ENCODE peak calls at places on chromosomes 7 and 10, in six cellular contexts. B is bronchial epithelial cell, R is dorsolateral prefrontal cortex, E is AG09319, W is cardiac fibroblast, T is AG09309. F is an unnamed sample.

GRCh38 chr10:105981679-105982078 is 1182.8 kb downstream of the SORCS1 start:
- DNase-seq in B (no peak), E (no peak), W (no peak), R (no peak), T (no peak), F (no peak)

GRCh38 chr7:147492621-147493020 is 1097.9 kb upstream of the C7orf33 start:
- DNase-seq in W (peak; percentile 45), E (no peak), T (peak; percentile 46), B (no peak), R (no peak), F (peak; percentile 60)

GRCh38 chr10:58512470-58513188 is at the start of gene BICC1:
- DNase-seq in E (no peak), W (no peak), R (peak; percentile 39), B (peak; percentile 23), T (no peak), F (peak; percentile 39)

GRCh38 chr7:43511029-43511428 is 71.9 kb upstream of the STK17A start:
- DNase-seq in T (no peak), W (peak; percentile 13), B (no peak), E (no peak), R (no peak), F (peak; percentile 14)

GRCh38 chr7:18013936-18014335 is 13.7 kb downstream of the PRPS1L1 start:
- DNase-seq in B (peak; percentile 21), T (no peak), R (no peak), W (peak; percentile 54), E (no peak), F (peak; percentile 17)

GRCh38 chr7:74371381-74372059 is 82.2 kb upstream of the GTF2IRD1 start:
- DNase-seq in T (no peak), B (peak; percentile 41), W (no peak), E (no peak), R (no peak), F (peak; percentile 34)

GRCh38 chr10:96321822-96322221 is 17.6 kb downstream of the DNTT start:
- DNase-seq in E (no peak), B (no peak), W (no peak), T (no peak), R (no peak), F (no peak)

GRCh38 chr7:157482517-157483120 is 145.8 kb downstream of the DNAJB6 start:
- DNase-seq in R (no peak), E (no peak), B (no peak), W (no peak), T (no peak), F (no peak)

GRCh38 chr10:100364735-100365391 is 17.8 kb downstream of the SCD start:
- DNase-seq in W (peak; percentile 74), E (no peak), B (peak; percentile 95), R (no peak), T (peak; percentile 47), F (peak; percentile 89)

GRCh38 chr10:3323865-3324498 is 151.4 kb upstream of the PITRM1 start:
- DNase-seq in B (peak; percentile 63), W (peak; percentile 69), E (no peak), T (peak; percentile 68), R (peak; percentile 22), F (peak; percentile 83)

GRCh38 chr10:103761075-103761920 is 94.1 kb downstream of the SH3PXD2A start:
- DNase-seq in W (no peak), T (no peak), E (no peak), B (no peak), R (no peak), F (no peak)

GRCh38 chr7:50837965-50838364 is 55.3 kb upstream of the GRB10 start:
- DNase-seq in E (no peak), T (peak; percentile 35), W (peak; percentile 98), R (no peak), B (peak; percentile 98), F (peak; percentile 96)

GRCh38 chr7:87416682-87417587 is 58.5 kb downstream of the ABCB4 start:
- DNase-seq in W (peak; percentile 83), T (no peak), B (peak; percentile 70), E (no peak), R (peak; percentile 29), F (peak; percentile 73)

GRCh38 chr7:42831051-42831952 is 80.6 kb downstream of the C7orf25 start:
- DNase-seq in E (no peak), R (peak; percentile 52), B (peak; percentile 56), W (peak; percentile 66), T (peak; percentile 5), F (peak; percentile 70)

GRCh38 chr7:32588657-32589056 is 93.4 kb downstream of the AVL9 start:
- DNase-seq in E (no peak), W (peak; percentile 83), T (peak; percentile 59), R (no peak), B (peak; percentile 59), F (peak; percentile 55)

GRCh38 chr10:31630866-31631567 is 297.6 kb downstream of the ARHGAP12 start:
- DNase-seq in E (no peak), T (no peak), R (no peak), W (peak; percentile 34), B (no peak), F (no peak)

GRCh38 chr7:55366461-55367138 is 1.5 kb downstream of the LANCL2 start:
- DNase-seq in T (no peak), E (no peak), R (no peak), W (peak; percentile 10), B (no peak), F (peak; percentile 24)

GRCh38 chr7:158020706-158021095 is 566.9 kb downstream of the PTPRN2 start:
- DNase-seq in R (no peak), T (no peak), B (no peak), E (no peak), W (no peak), F (no peak)

GRCh38 chr7:143287321-143287934 is 723 bp upstream of the CASP2 start:
- DNase-seq in T (no peak), E (no peak), B (no peak), W (no peak), R (no peak), F (no peak)

GRCh38 chr10:49664006-49664841 is 15.2 kb upstream of the C10orf53 start:
- DNase-seq in R (no peak), W (no peak), B (no peak), E (no peak), T (no peak), F (no peak)

GRCh38 chr7:134954197-134955082 is 31.9 kb upstream of the AGBL3 start:
- DNase-seq in E (no peak), B (peak; percentile 33), T (no peak), W (peak; percentile 65), R (no peak), F (peak; percentile 25)

GRCh38 chr10:34781709-34782108 is 33.4 kb downstream of the PARD3 start:
- DNase-seq in B (no peak), R (no peak), E (no peak), W (no peak), T (no peak), F (no peak)

GRCh38 chr7:1181591-1181990 is 21.6 kb upstream of the ZFAND2A start:
- DNase-seq in T (no peak), E (no peak), W (no peak), B (no peak), R (no peak), F (no peak)
- TF ChIP-seq CTCF in T (no peak), E (no peak), W (no peak), B (no peak), R (no peak), F (no peak)

GRCh38 chr7:23357190-23358093 is 58.3 kb downstream of the MALSU1 start:
- DNase-seq in R (no peak), E (no peak), B (peak; percentile 92), W (peak; percentile 78), T (no peak), F (peak; percentile 83)
- TF ChIP-seq CTCF in R (peak; percentile 33), E (peak; percentile 16), B (peak; percentile 17), W (peak; percentile 27), T (peak; percentile 30), F (peak; percentile 36)

DNA sequence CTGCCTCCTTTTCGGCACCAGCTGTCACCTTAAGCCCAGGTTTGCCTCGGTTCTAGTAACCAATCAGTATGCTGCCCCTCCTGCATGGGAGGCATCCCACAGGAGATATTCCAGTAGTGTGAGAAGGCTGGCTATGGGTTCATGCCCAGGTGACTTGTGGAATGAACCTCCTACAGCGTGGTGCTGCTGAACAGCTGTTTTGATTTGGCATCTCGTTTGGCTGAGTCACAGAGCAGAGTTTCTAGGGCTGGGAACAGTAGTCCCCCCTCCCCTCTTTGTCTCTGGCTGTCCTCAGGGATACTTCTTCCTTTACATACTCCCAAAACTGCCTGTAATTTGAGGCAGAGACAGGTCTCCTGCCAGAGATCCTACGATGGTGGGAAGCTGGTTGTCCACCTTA is 16.1 kb downstream of the R3HCC1L start:
- DNase-seq in R (no peak), E (no peak), W (peak; percentile 70), B (no peak), T (no peak), F (no peak)
- TF ChIP-seq CTCF in R (no peak), E (no peak), W (no peak), B (no peak), T (no peak), F (no peak)

GRCh38 chr7:12927635-12928434 is 240.4 kb downstream of the ARL4A start:
- DNase-seq in R (no peak), B (no peak), T (no peak), E (no peak), W (no peak), F (no peak)
- TF ChIP-seq CTCF in R (no peak), B (no peak), T (no peak), E (no peak), W (no peak), F (no peak)

F was measured in epithelial cell of esophagus.